ENCODE peak calls at places on chromosomes 4 and X, in six cellular contexts. X is H9, V is testis, A is lower leg skin, D is mucosa of descending colon, H is mesothelial cell of epicardium. O is an unnamed sample.

GRCh38 chrX:9626379-9626778 is 139.3 kb downstream of the GPR143 start:
- DNase-seq in D (no peak), H (no peak), X (no peak), V (no peak), A (no peak), O (no peak)

GRCh38 chrX:14497184-14497666 is 32.1 kb upstream of the GLRA2 start:
- DNase-seq in D (no peak), A (no peak), H (no peak), V (no peak), X (no peak), O (no peak)

GRCh38 chr4:21290562-21290961 is 590.3 kb downstream of the PACRGL start:
- DNase-seq in X (no peak), D (no peak), H (no peak), V (no peak), A (no peak), O (no peak)

GRCh38 chr4:78774395-78774794 is 1.8 kb upstream of the BMP2K start:
- DNase-seq in D (no peak), V (no peak), A (no peak), H (no peak), X (no peak), O (no peak)

GRCh38 chr4:10108391-10108790 is 8.2 kb downstream of the WDR1 start:
- DNase-seq in A (no peak), H (no peak), X (no peak), D (peak; percentile 15), V (no peak), O (no peak)

GRCh38 chr4:90281956-90282355 is 154.8 kb downstream of the CCSER1 start:
- DNase-seq in H (no peak), X (no peak), D (no peak), A (no peak), V (no peak), O (no peak)

GRCh38 chrX:114580336-114580735 is 3.5 kb upstream of the HTR2C start:
- DNase-seq in V (no peak), X (no peak), D (no peak), H (no peak), A (no peak), O (no peak)

GRCh38 chr4:31984872-31985271 is 1264.7 kb downstream of the PCDH7 start:
- DNase-seq in A (no peak), D (no peak), X (no peak), V (no peak), H (no peak), O (no peak)

GRCh38 chrX:12058087-12058486 is 80.2 kb upstream of the FRMPD4 start:
- DNase-seq in X (no peak), A (no peak), H (no peak), D (no peak), V (no peak), O (no peak)

GRCh38 chrX:27918799-27919198 is 62.5 kb downstream of the DCAF8L1 start:
- DNase-seq in V (no peak), H (no peak), A (no peak), D (peak; percentile 20), X (no peak), O (no peak)

GRCh38 chr4:102623622-102624021 is 122.5 kb downstream of the NFKB1 start:
- DNase-seq in D (no peak), A (peak; percentile 79), H (no peak), X (peak; percentile 41), V (peak; percentile 52), O (no peak)
- TF ChIP-seq CTCF in D (no peak), A (no peak), H (no peak), X (peak; percentile 44), V (no peak), O (peak; percentile 41)

GRCh38 chr4:74324262-74324661 is 16.0 kb downstream of the EPGN start:
- DNase-seq in V (no peak), D (no peak), H (no peak), X (no peak), A (no peak), O (no peak)

GRCh38 chr4:74319506-74319905 is 11.2 kb downstream of the EPGN start:
- DNase-seq in D (no peak), H (no peak), A (no peak), V (no peak), X (no peak), O (no peak)

GRCh38 chr4:74318270-74318669 is 10.0 kb downstream of the EPGN start:
- DNase-seq in H (no peak), D (no peak), X (no peak), V (no peak), A (no peak), O (no peak)

GRCh38 chr4:74317616-74318256 is 9.5 kb downstream of the EPGN start:
- DNase-seq in D (no peak), H (no peak), X (no peak), V (no peak), A (no peak), O (no peak)

GRCh38 chr4:74320559-74321118 is 12.4 kb downstream of the EPGN start:
- DNase-seq in H (peak; percentile 39), V (peak; percentile 21), X (peak; percentile 66), A (no peak), D (peak; percentile 41), O (no peak)
- TF ChIP-seq CTCF in H (no peak), V (peak; percentile 35), X (peak; percentile 67), A (no peak), D (no peak), O (peak; percentile 61)

DNA sequence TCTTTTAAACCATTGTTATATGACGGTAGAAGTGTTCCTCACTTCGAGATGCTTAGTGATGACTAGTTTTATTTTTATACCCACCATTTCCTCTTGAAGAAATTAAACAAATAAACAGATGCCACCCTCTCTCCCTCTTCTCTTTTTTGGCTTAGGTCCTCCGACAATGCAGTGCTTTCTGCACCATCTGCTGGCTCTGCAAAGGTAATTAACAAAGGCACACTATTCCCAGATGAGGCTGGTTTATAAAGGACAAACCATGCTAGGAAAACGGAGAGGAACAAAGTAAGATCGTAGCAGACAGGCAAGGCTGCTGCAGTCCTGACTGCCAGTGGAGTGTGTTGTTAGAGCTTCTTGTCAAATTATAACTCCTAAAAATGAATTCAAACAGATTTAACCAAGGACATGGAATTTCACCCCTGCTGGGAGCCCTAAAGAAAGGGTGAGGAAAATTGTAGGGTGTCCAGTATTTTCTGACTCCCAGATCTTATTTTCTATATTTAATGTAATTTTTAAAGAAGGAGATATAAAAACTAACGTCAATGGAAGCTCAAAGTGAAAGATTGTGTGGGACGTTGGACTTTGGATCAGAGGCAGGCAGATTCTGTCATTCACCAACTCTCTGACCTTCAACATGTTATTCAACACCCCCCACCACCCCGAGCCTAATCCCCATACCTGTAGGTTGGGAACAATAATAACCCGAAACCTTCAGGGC is 142.1 kb downstream of the CPEB2 start:
- DNase-seq in X (no peak), D (no peak), V (no peak), A (no peak), H (no peak), O (no peak)
- TF ChIP-seq CTCF in X (no peak), D (no peak), V (no peak), A (no peak), H (no peak), O (no peak)

GRCh38 chr4:1008840-1009646 is 2.4 kb upstream of the FGFRL1 start:
- DNase-seq in H (no peak), X (peak; percentile 62), D (peak; percentile 76), V (no peak), A (no peak), O (no peak)

GRCh38 chr4:1010522-1011021 is 854 bp upstream of the FGFRL1 start:
- DNase-seq in V (peak; percentile 48), X (peak; percentile 62), D (peak; percentile 78), A (peak; percentile 96), H (peak; percentile 58), O (no peak)

GRCh38 chr4:1011022-1011694 is at the start of gene FGFRL1:
- DNase-seq in A (peak; percentile 99), V (peak; percentile 88), X (peak; percentile 90), D (peak; percentile 96), H (peak; percentile 92), O (peak; percentile 87)

GRCh38 chr4:1012031-1012739 is 759 bp downstream of the FGFRL1 start:
- DNase-seq in V (no peak), A (no peak), H (no peak), X (no peak), D (peak; percentile 82), O (no peak)

GRCh38 chr4:1009647-1010521 is 1.5 kb upstream of the FGFRL1 start:
- DNase-seq in D (peak; percentile 86), A (peak; percentile 95), H (peak; percentile 73), X (peak; percentile 73), V (peak; percentile 74), O (peak; percentile 59)
- TF ChIP-seq CTCF in D (peak; percentile 7), A (no peak), H (no peak), X (no peak), V (no peak), O (no peak)

GRCh38 chrX:134761788-134762187 is 103.5 kb upstream of the PLAC1 start:
- DNase-seq in D (no peak), A (no peak), H (no peak), X (no peak), V (no peak), O (no peak)
- TF ChIP-seq CTCF in D (no peak), A (no peak), H (no peak), X (peak; percentile 56), V (no peak), O (peak; percentile 33)

O was measured in progenitor cell of endocrine pancreas.